ENCODE peak calls at places on chromosomes 2 and 18, in four cellular contexts. One of them, this sample, is unnamed. For H3K4me1, the result is how much of the 10 kb centered on the place peaks cover.

GRCh38 chr18:23933407-23933806 is 81.1 kb upstream of the TTC39C start:
- DNase-seq in aorta: no peak
- DNase-seq in heart left ventricle: no peak
- DNase-seq in HCT116: no peak
- DNase-seq in this sample: no peak

GRCh38 chr18:34650121-34650545 is 60.0 kb upstream of the DTNA start:
- DNase-seq in aorta: no peak
- DNase-seq in heart left ventricle: no peak
- DNase-seq in HCT116: no peak
- DNase-seq in this sample: no peak

GRCh38 chr2:200039847-200040246 is 84.5 kb downstream of the MAIP1 start:
- DNase-seq in aorta: no peak
- DNase-seq in heart left ventricle: no peak
- DNase-seq in HCT116: no peak
- DNase-seq in this sample: no peak

GRCh38 chr2:85797959-85798358 is 44.2 kb downstream of the ATOH8 start:
- DNase-seq in aorta: peak
- DNase-seq in heart left ventricle: peak
- DNase-seq in HCT116: no peak
- DNase-seq in this sample: no peak

GRCh38 chr2:113799375-113799774 is 42.9 kb upstream of the SLC35F5 start:
- DNase-seq in aorta: no peak
- DNase-seq in heart left ventricle: no peak
- DNase-seq in HCT116: no peak
- DNase-seq in this sample: no peak

GRCh38 chr2:149401007-149401406 is 70.6 kb downstream of the LYPD6 start:
- DNase-seq in aorta: no peak
- DNase-seq in heart left ventricle: no peak
- DNase-seq in HCT116: no peak
- DNase-seq in this sample: no peak

GRCh38 chr18:79923896-79924585 is 27.4 kb downstream of the SLC66A2 start:
- DNase-seq in aorta: peak
- DNase-seq in heart left ventricle: no peak
- DNase-seq in HCT116: no peak
- DNase-seq in this sample: peak

GRCh38 chr2:222561817-222562424 is 94.0 kb downstream of the FARSB start:
- DNase-seq in aorta: no peak
- DNase-seq in heart left ventricle: peak
- DNase-seq in HCT116: peak
- DNase-seq in this sample: no peak

GRCh38 chr2:65056215-65056989 is at the start of gene CEP68:
- DNase-seq in aorta: peak
- DNase-seq in heart left ventricle: peak
- DNase-seq in HCT116: peak
- DNase-seq in this sample: peak

GRCh38 chr2:65061146-65061909 is 5.1 kb downstream of the CEP68 start:
- DNase-seq in aorta: no peak
- DNase-seq in heart left ventricle: no peak
- DNase-seq in HCT116: no peak
- DNase-seq in this sample: no peak

GRCh38 chr2:65057391-65058052 is 1.3 kb downstream of the CEP68 start:
- DNase-seq in aorta: no peak
- DNase-seq in heart left ventricle: no peak
- DNase-seq in HCT116: no peak
- DNase-seq in this sample: no peak

GRCh38 chr2:65056990-65057375 is 767 bp downstream of the CEP68 start:
- DNase-seq in aorta: no peak
- DNase-seq in heart left ventricle: no peak
- DNase-seq in HCT116: no peak
- DNase-seq in this sample: no peak

GRCh38 chr2:65059071-65059470 is 2.9 kb downstream of the CEP68 start:
- DNase-seq in aorta: no peak
- DNase-seq in heart left ventricle: peak
- DNase-seq in HCT116: no peak
- DNase-seq in this sample: no peak
- H3K4me1 ChIP-seq in aorta: under half
- H3K4me1 ChIP-seq in heart left ventricle: under half
- H3K4me1 ChIP-seq in HCT116: under half
- H3K4me1 ChIP-seq in this sample: half or more

DNA sequence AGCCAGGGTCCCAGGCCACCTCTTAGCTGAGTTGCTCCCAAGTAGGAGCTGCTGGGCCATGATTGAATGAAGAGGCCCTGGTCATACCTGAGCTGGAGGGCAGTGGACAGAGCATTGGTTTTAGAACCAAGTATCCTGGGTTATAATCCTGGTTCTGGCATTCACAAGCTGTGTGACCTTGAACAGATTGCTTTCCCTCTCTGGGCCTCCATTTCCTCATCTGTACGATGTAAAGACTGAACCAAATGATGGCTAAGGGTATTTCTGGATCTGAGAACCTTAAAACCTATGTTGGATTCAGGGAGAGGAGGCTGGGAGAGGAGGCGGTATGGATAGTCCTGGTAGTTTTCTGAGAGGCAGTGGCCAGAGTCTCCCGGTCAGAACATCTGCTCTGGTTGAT is 31.0 kb downstream of the KCNK3 start:
- DNase-seq in aorta: no peak
- DNase-seq in heart left ventricle: no peak
- DNase-seq in HCT116: no peak
- DNase-seq in this sample: no peak
- H3K4me1 ChIP-seq in aorta: under half
- H3K4me1 ChIP-seq in heart left ventricle: under half
- H3K4me1 ChIP-seq in HCT116: half or more
- H3K4me1 ChIP-seq in this sample: under half

GRCh38 chr2:239341146-239341732 is 59.6 kb downstream of the HDAC4 start:
- DNase-seq in aorta: no peak
- DNase-seq in heart left ventricle: no peak
- DNase-seq in HCT116: no peak
- DNase-seq in this sample: no peak

GRCh38 chr2:239337877-239338484 is 62.8 kb downstream of the HDAC4 start:
- DNase-seq in aorta: no peak
- DNase-seq in heart left ventricle: no peak
- DNase-seq in HCT116: no peak
- DNase-seq in this sample: no peak

GRCh38 chr2:239337122-239337876 is 63.5 kb downstream of the HDAC4 start:
- DNase-seq in aorta: no peak
- DNase-seq in heart left ventricle: no peak
- DNase-seq in HCT116: no peak
- DNase-seq in this sample: no peak

GRCh38 chr2:239339726-239340654 is 60.8 kb downstream of the HDAC4 start:
- DNase-seq in aorta: no peak
- DNase-seq in heart left ventricle: no peak
- DNase-seq in HCT116: no peak
- DNase-seq in this sample: no peak

GRCh38 chr2:239339241-239339640 is 61.6 kb downstream of the HDAC4 start:
- DNase-seq in aorta: no peak
- DNase-seq in heart left ventricle: no peak
- DNase-seq in HCT116: no peak
- DNase-seq in this sample: no peak
- H3K4me1 ChIP-seq in aorta: under half
- H3K4me1 ChIP-seq in heart left ventricle: under half
- H3K4me1 ChIP-seq in HCT116: under half
- H3K4me1 ChIP-seq in this sample: under half

GRCh38 chr2:186195726-186196125 is 290.3 kb upstream of the ZC3H15 start:
- DNase-seq in aorta: no peak
- DNase-seq in heart left ventricle: no peak
- DNase-seq in HCT116: no peak
- DNase-seq in this sample: no peak
- H3K4me1 ChIP-seq in aorta: under half
- H3K4me1 ChIP-seq in heart left ventricle: under half
- H3K4me1 ChIP-seq in HCT116: under half
- H3K4me1 ChIP-seq in this sample: under half

GRCh38 chr2:234980476-234981187 is 28.8 kb downstream of the SH3BP4 start:
- DNase-seq in aorta: no peak
- DNase-seq in heart left ventricle: no peak
- DNase-seq in HCT116: no peak
- DNase-seq in this sample: no peak
- H3K4me1 ChIP-seq in aorta: under half
- H3K4me1 ChIP-seq in heart left ventricle: half or more
- H3K4me1 ChIP-seq in HCT116: half or more
- H3K4me1 ChIP-seq in this sample: under half

This sample was measured in psoas muscle.